ENCODE peak calls at places on chromosomes 3 and 15, in nine cellular contexts. A is NCI-H774, J is lower lobe of right lung, B is ELR, E is GM19239, T is non-pigmented ciliary epithelial cell, H is NCI-H345, G is smooth muscle cell of the brain vasculature, P is COR-L47. Z is an unnamed sample.

GRCh38 chr3:123089611-123090301 is 22.9 kb downstream of the PDIA5 start:
- DNase-seq in A (no peak), J (peak), B (no peak), E (no peak), T (no peak), H (no peak), G (no peak), P (no peak), Z (no peak)

GRCh38 chr3:47295976-47296375 is 13.2 kb downstream of the KLHL18 start:
- DNase-seq in A (no peak), J (no peak), B (no peak), E (no peak), T (no peak), H (no peak), G (no peak), P (no peak), Z (no peak)

GRCh38 chr3:120410541-120410940 is 40.3 kb downstream of the FSTL1 start:
- DNase-seq in A (no peak), J (no peak), B (no peak), E (no peak), T (no peak), H (no peak), G (no peak), P (no peak), Z (no peak)

GRCh38 chr3:23984934-23985333 is 39.8 kb downstream of the NR1D2 start:
- DNase-seq in A (no peak), J (no peak), B (no peak), E (no peak), T (no peak), H (no peak), G (no peak), P (no peak), Z (no peak)

GRCh38 chr15:81336568-81336967 is 12.6 kb upstream of the STARD5 start:
- DNase-seq in A (no peak), J (no peak), B (peak), E (peak), T (no peak), H (no peak), G (no peak), P (no peak), Z (no peak)

GRCh38 chr3:11371758-11372157 is 99.6 kb downstream of the ATG7 start:
- DNase-seq in A (peak), J (no peak), B (no peak), E (no peak), T (no peak), H (peak), G (no peak), P (peak), Z (no peak)

GRCh38 chr15:33860749-33861148 is 107.5 kb upstream of the CHRM5 start:
- DNase-seq in A (no peak), J (no peak), B (peak), E (no peak), T (peak), H (no peak), G (no peak), P (no peak), Z (no peak)

GRCh38 chr3:177467268-177467985 is 270.1 kb upstream of the TBL1XR1 start:
- DNase-seq in A (no peak), J (no peak), B (no peak), E (no peak), T (no peak), H (no peak), G (no peak), P (no peak), Z (no peak)

GRCh38 chr15:67840747-67841634 is 1.1 kb upstream of the RNU6-1 start:
- DNase-seq in A (peak), J (no peak), B (peak), E (no peak), T (no peak), H (peak), G (no peak), P (peak), Z (no peak)

GRCh38 chr3:172171396-172172075 is 132.2 kb downstream of the FNDC3B start:
- DNase-seq in A (no peak), J (no peak), B (no peak), E (no peak), T (no peak), H (no peak), G (no peak), P (no peak), Z (no peak)

GRCh38 chr3:64008952-64009351 is 14.3 kb downstream of the PSMD6 start:
- DNase-seq in A (no peak), J (no peak), B (no peak), E (no peak), T (no peak), H (no peak), G (no peak), P (no peak), Z (no peak)